ENCODE peak calls at places on chromosomes 1 and 21, in eight cellular contexts. T is H54; F is NCI-H345; X is stimulated activated naive CD8-positive, alpha-beta T cell treated with anti-CD3 and anti-CD28 coated beads, Interleukin-15, amount 100 ng/mL, for 72 hours; Z is GM23338; B is fibroblast of lung; L is amniotic epithelial cell; M is amniotic stem cell. D is an unnamed sample.

GRCh38 chr1:43822040-43822439 is 111.6 kb upstream of the ARTN start:
- DNase-seq in T (peak), F (no peak), X (no peak), Z (peak), B (peak), L (peak), M (peak), D (no peak)

GRCh38 chr21:42472521-42472920 is 23.5 kb downstream of the RSPH1 start:
- DNase-seq in T (no peak), F (no peak), X (no peak), Z (no peak), B (no peak), L (no peak), M (no peak), D (no peak)

GRCh38 chr1:246837418-246838117 is 94.2 kb downstream of the AHCTF1 start:
- DNase-seq in T (no peak), F (no peak), X (no peak), Z (no peak), B (peak), L (peak), M (no peak), D (no peak)

GRCh38 chr21:45522986-45523385 is 19.3 kb downstream of the SLC19A1 start:
- DNase-seq in T (no peak), F (no peak), X (no peak), Z (no peak), B (no peak), L (no peak), M (no peak), D (no peak)

GRCh38 chr1:166511754-166512153 is 327.5 kb upstream of the POGK start:
- DNase-seq in T (no peak), F (no peak), X (no peak), Z (no peak), B (no peak), L (no peak), M (no peak), D (no peak)

GRCh38 chr1:94725566-94725965 is 94.6 kb upstream of the SLC44A3 start:
- DNase-seq in T (no peak), F (no peak), X (no peak), Z (no peak), B (peak), L (peak), M (no peak), D (no peak)

GRCh38 chr1:194069168-194069830 is 882.9 kb upstream of the B3GALT2 start:
- DNase-seq in T (no peak), F (no peak), X (no peak), Z (no peak), B (peak), L (peak), M (no peak), D (no peak)

GRCh38 chr1:109923131-109923945 is 12.7 kb downstream of the CSF1 start:
- DNase-seq in T (no peak), F (no peak), X (no peak), Z (peak), B (no peak), L (peak), M (no peak), D (no peak)

GRCh38 chr1:19398309-19398760 is 86.2 kb downstream of the SLC66A1 start:
- DNase-seq in T (peak), F (no peak), X (no peak), Z (no peak), B (peak), L (peak), M (peak), D (no peak)

GRCh38 chr1:187390157-187390556 is 561.4 kb downstream of the PLA2G4A start:
- DNase-seq in T (peak), F (no peak), X (no peak), Z (peak), B (peak), L (no peak), M (no peak), D (no peak)

GRCh38 chr1:78006491-78006890 is 1.8 kb downstream of the DNAJB4 start:
- DNase-seq in T (no peak), F (no peak), X (no peak), Z (no peak), B (no peak), L (no peak), M (no peak), D (no peak)

GRCh38 chr1:23592209-23592905 is 33.1 kb upstream of the ID3 start:
- DNase-seq in T (no peak), F (peak), X (no peak), Z (no peak), B (no peak), L (no peak), M (no peak), D (no peak)

GRCh38 chr1:32900371-32900955 is 726 bp downstream of the TMEM54 start:
- DNase-seq in T (no peak), F (no peak), X (no peak), Z (no peak), B (no peak), L (peak), M (no peak), D (no peak)

GRCh38 chr1:58041621-58042020 is 504.9 kb downstream of the OMA1 start:
- DNase-seq in T (no peak), F (no peak), X (no peak), Z (peak), B (peak), L (no peak), M (no peak), D (no peak)

GRCh38 chr1:153631047-153632022 is 2.5 kb upstream of the CHTOP start:
- DNase-seq in T (no peak), F (no peak), X (no peak), Z (no peak), B (peak), L (no peak), M (no peak), D (no peak)

GRCh38 chr1:192592981-192593683 is 17.6 kb downstream of the RGS1 start:
- DNase-seq in T (no peak), F (no peak), X (no peak), Z (no peak), B (peak), L (peak), M (no peak), D (no peak)

GRCh38 chr1:76933847-76934657 is 66.8 kb downstream of the ST6GALNAC5 start:
- DNase-seq in T (no peak), F (peak), X (no peak), Z (peak), B (no peak), L (no peak), M (no peak), D (no peak)

GRCh38 chr1:163410073-163410522 is 88.3 kb downstream of the NUF2 start:
- DNase-seq in T (peak), F (peak), X (peak), Z (peak), B (peak), L (peak), M (peak), D (no peak)

GRCh38 chr1:192702212-192702993 is 66.5 kb downstream of the RGS13 start:
- DNase-seq in T (no peak), F (no peak), X (no peak), Z (no peak), B (peak), L (peak), M (peak), D (no peak)

GRCh38 chr1:36557041-36558000 is 74.6 kb upstream of the CSF3R start:
- DNase-seq in T (no peak), F (no peak), X (no peak), Z (no peak), B (no peak), L (no peak), M (no peak), D (no peak)

GRCh38 chr1:93613895-93614294 is 67.7 kb downstream of the BCAR3 start:
- DNase-seq in T (no peak), F (no peak), X (no peak), Z (no peak), B (peak), L (peak), M (no peak), D (no peak)

GRCh38 chr1:219746141-219746540 is 133.2 kb upstream of the ZC3H11B start:
- DNase-seq in T (no peak), F (no peak), X (no peak), Z (no peak), B (no peak), L (no peak), M (no peak), D (no peak)

GRCh38 chr1:88175631-88176226 is 508.3 kb upstream of the PKN2 start:
- DNase-seq in T (no peak), F (no peak), X (no peak), Z (no peak), B (peak), L (peak), M (no peak), D (no peak)

GRCh38 chr1:45999507-45999906 is 132.9 kb downstream of the PIK3R3 start:
- DNase-seq in T (no peak), F (no peak), X (no peak), Z (no peak), B (no peak), L (no peak), M (no peak), D (no peak)

GRCh38 chr1:207672525-207673130 is 27.7 kb downstream of the CR1L start:
- DNase-seq in T (peak), F (peak), X (no peak), Z (peak), B (peak), L (peak), M (peak), D (no peak)

GRCh38 chr1:27357281-27358037 is 9.3 kb downstream of the MAP3K6 start:
- DNase-seq in T (peak), F (peak), X (peak), Z (peak), B (peak), L (peak), M (no peak), D (no peak)

GRCh38 chr1:177282976-177283375 is 112.2 kb downstream of the BRINP2 start:
- DNase-seq in T (no peak), F (no peak), X (no peak), Z (peak), B (no peak), L (no peak), M (no peak), D (no peak)

GRCh38 chr1:112706505-112707216 is at the start of gene RHOC:
- DNase-seq in T (peak), F (peak), X (no peak), Z (peak), B (peak), L (peak), M (no peak), D (no peak)

GRCh38 chr1:226798427-226799411 is 59.6 kb upstream of the ITPKB start:
- DNase-seq in T (no peak), F (no peak), X (peak), Z (no peak), B (no peak), L (no peak), M (no peak), D (no peak)

GRCh38 chr1:33050221-33051076 is 13.8 kb upstream of the AK2 start:
- DNase-seq in T (peak), F (no peak), X (peak), Z (peak), B (peak), L (peak), M (peak), D (no peak)

GRCh38 chr1:15950302-15950701 is 25.6 kb downstream of the ZBTB17 start:
- DNase-seq in T (no peak), F (no peak), X (peak), Z (no peak), B (no peak), L (no peak), M (no peak), D (no peak)

GRCh38 chr1:21034725-21035628 is 141.7 kb downstream of the EIF4G3 start:
- DNase-seq in T (no peak), F (no peak), X (no peak), Z (no peak), B (no peak), L (no peak), M (no peak), D (no peak)

GRCh38 chr1:199283814-199284213 is 645.0 kb downstream of the PTPRC start:
- DNase-seq in T (no peak), F (no peak), X (no peak), Z (no peak), B (peak), L (no peak), M (no peak), D (peak)

GRCh38 chr1:78171736-78172590 is 126.2 kb downstream of the GIPC2 start:
- DNase-seq in T (peak), F (no peak), X (no peak), Z (no peak), B (peak), L (peak), M (peak), D (no peak)

GRCh38 chr1:50967416-50968020 is 2.5 kb upstream of the CDKN2C start:
- DNase-seq in T (no peak), F (no peak), X (no peak), Z (no peak), B (no peak), L (no peak), M (no peak), D (no peak)

GRCh38 chr21:34180826-34181359 is 107.5 kb downstream of the MRPS6 start:
- DNase-seq in T (no peak), F (no peak), X (no peak), Z (peak), B (no peak), L (no peak), M (no peak), D (no peak)

GRCh38 chr1:19197849-19198248 is 12.2 kb downstream of the UBR4 start:
- DNase-seq in T (no peak), F (no peak), X (no peak), Z (no peak), B (no peak), L (peak), M (no peak), D (no peak)

GRCh38 chr1:235206533-235207201 is 45.6 kb upstream of the RBM34 start:
- DNase-seq in T (no peak), F (no peak), X (peak), Z (no peak), B (peak), L (peak), M (no peak), D (no peak)

GRCh38 chr21:24693779-24694178 is 913.5 kb downstream of the MRPL39 start:
- DNase-seq in T (peak), F (no peak), X (no peak), Z (no peak), B (no peak), L (no peak), M (no peak), D (no peak)

GRCh38 chr1:234745844-234746797 is 136.1 kb upstream of the IRF2BP2 start:
- DNase-seq in T (no peak), F (peak), X (no peak), Z (no peak), B (peak), L (peak), M (no peak), D (no peak)